ENCODE peak calls at places on chromosome 12, in five cellular contexts. P is A549, Y is H1, Z is GM12878, D is HepG2. J is an unnamed sample.

GRCh38 chr12:96015672-96016071 is 19.5 kb upstream of the HAL start:
- DNase-seq in D (no peak), Z (no peak), P (peak), Y (no peak), J (no peak)

GRCh38 chr12:100566887-100567637 is 6.4 kb upstream of the GAS2L3 start:
- DNase-seq in D (no peak), Y (no peak), P (no peak), Z (peak), J (no peak)

GRCh38 chr12:58414398-58414871 is 473.1 kb downstream of the ATP23 start:
- DNase-seq in D (no peak), Y (no peak), P (no peak), Z (no peak), J (no peak)

GRCh38 chr12:121812320-121812871 is 8.6 kb downstream of the SETD1B start:
- DNase-seq in Z (no peak), D (no peak), Y (no peak), P (peak), J (peak)

GRCh38 chr12:29322157-29322556 is 58.8 kb downstream of the ERGIC2 start:
- DNase-seq in P (no peak), Y (no peak), Z (no peak), D (no peak), J (no peak)

GRCh38 chr12:9926876-9927275 is 5.3 kb downstream of the CLEC2A start:
- DNase-seq in P (no peak), D (no peak), Y (no peak), Z (no peak), J (no peak)

GRCh38 chr12:6921996-6922935 is 5.5 kb upstream of the ATN1 start:
- DNase-seq in Y (no peak), P (no peak), D (no peak), Z (no peak), J (no peak)

GRCh38 chr12:120010661-120011230 is 21.7 kb downstream of the BICDL1 start:
- DNase-seq in Y (no peak), D (no peak), Z (no peak), P (no peak), J (no peak)

GRCh38 chr12:111407371-111408115 is 1.8 kb downstream of the SH2B3 start:
- DNase-seq in P (no peak), Z (no peak), Y (no peak), D (no peak), J (peak)

GRCh38 chr12:69655616-69656336 is 43.3 kb downstream of the BEST3 start:
- DNase-seq in Z (no peak), P (no peak), Y (no peak), D (peak), J (no peak)

GRCh38 chr12:112514926-112515642 is 96.3 kb downstream of the PTPN11 start:
- DNase-seq in D (no peak), Y (no peak), P (no peak), Z (no peak), J (no peak)

GRCh38 chr12:97275261-97276197 is 187.1 kb upstream of the RMST start:
- DNase-seq in Y (no peak), P (no peak), Z (no peak), D (no peak), J (no peak)

GRCh38 chr12:129696952-129697351 is 206.9 kb downstream of the TMEM132D start:
- DNase-seq in Y (no peak), Z (no peak), P (no peak), D (no peak), J (no peak)

GRCh38 chr12:104538056-104538455 is 81.3 kb downstream of the CHST11 start:
- DNase-seq in P (no peak), D (no peak), Z (no peak), Y (no peak), J (no peak)

GRCh38 chr12:49091836-49092085 is 2.8 kb downstream of the DHH start:
- DNase-seq in Y (no peak), D (no peak), P (no peak), Z (no peak), J (no peak)

GRCh38 chr12:47900480-47901129 is 4.2 kb downstream of the VDR start:
- DNase-seq in Y (no peak), P (no peak), Z (no peak), D (peak), J (no peak)

GRCh38 chr12:109735825-109736551 is 22.4 kb downstream of the FAM222A start:
- DNase-seq in Z (no peak), D (no peak), P (no peak), Y (no peak), J (no peak)

GRCh38 chr12:65728913-65729793 is 95.1 kb upstream of the HMGA2 start:
- DNase-seq in P (no peak), D (no peak), Z (no peak), Y (no peak), J (no peak)

DNA sequence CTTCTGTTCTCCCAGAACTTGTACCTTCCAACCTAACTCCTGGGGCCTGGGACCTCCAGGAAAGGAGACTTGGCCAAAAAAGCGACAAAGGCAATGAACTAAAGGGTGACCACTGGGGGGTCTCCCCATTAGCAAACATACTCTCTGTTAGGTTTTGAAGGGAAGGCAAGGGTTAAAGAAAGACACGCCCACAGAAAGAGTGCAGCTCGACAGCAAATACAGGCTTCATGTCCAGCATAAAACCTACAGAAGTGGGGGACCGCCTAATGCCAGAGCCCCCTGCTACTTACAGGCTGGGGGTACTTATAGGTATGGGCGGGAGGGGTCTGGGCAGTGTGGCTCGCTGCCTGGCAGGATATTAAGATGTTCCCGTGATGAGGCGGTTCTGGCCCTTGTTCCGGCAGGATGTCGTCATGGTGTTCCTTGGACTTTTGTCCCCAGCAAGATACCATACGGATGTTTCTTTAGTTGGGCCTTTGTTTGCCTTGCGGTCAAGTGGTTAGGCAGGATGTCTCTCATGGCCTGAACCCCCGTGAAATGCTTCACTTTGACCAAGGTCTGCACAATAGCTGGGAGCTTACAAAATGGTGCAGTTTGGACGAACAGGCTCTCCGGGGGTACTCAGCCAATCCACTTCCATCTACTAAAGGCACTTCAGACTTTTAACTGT is 53.4 kb downstream of the PRMT8 start:
- DNase-seq in Z (no peak), D (peak), P (no peak), Y (no peak), J (no peak)
- TF ChIP-seq KDM1A in Z (no peak), D (no peak), P (no peak), Y (no peak), J (no peak)

GRCh38 chr12:89250648-89251047 is 101.7 kb downstream of the DUSP6 start:
- DNase-seq in Z (no peak), P (no peak), D (no peak), Y (no peak), J (no peak)

GRCh38 chr12:89250213-89250612 is 102.1 kb downstream of the DUSP6 start:
- DNase-seq in P (no peak), Y (no peak), D (no peak), Z (no peak), J (no peak)

GRCh38 chr12:89251326-89252237 is 100.7 kb downstream of the DUSP6 start:
- DNase-seq in P (no peak), Z (no peak), Y (no peak), D (no peak), J (no peak)

GRCh38 chr12:89253483-89253882 is 98.8 kb downstream of the DUSP6 start:
- DNase-seq in D (no peak), P (no peak), Z (no peak), Y (no peak), J (no peak)

DNA sequence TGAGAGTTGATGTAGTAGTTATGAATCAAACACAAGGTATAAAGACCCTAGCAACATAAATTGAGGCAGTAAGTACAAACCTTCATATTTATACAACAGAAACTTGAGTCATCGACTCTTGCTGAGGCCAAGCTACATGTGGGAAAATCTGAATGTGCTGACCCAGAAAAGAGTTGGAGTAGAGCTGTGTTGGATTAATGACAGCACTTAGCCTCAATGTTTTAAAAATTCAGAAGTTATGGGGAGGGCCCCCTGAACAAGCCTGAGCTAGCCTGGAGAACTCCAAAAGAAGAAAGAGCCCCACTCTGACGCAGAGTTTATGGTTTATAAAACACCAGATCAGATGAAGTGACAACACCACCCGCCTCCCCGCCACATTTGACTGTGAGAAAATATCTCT is 100.0 kb downstream of the DUSP6 start:
- DNase-seq in Z (no peak), Y (no peak), D (no peak), P (no peak), J (no peak)
- TF ChIP-seq KDM1A in Z (no peak), Y (no peak), D (no peak), P (no peak), J (no peak)

GRCh38 chr12:53600490-53601295 is 25.5 kb downstream of the ATF7 start:
- DNase-seq in P (no peak), Z (no peak), D (no peak), Y (no peak), J (no peak)

GRCh38 chr12:53596920-53597363 is 29.2 kb downstream of the ATF7 start:
- DNase-seq in P (no peak), D (no peak), Z (no peak), Y (no peak), J (no peak)

GRCh38 chr12:53602176-53602942 is 23.8 kb downstream of the ATF7 start:
- DNase-seq in D (no peak), Z (no peak), Y (no peak), P (no peak), J (no peak)

GRCh38 chr12:53601296-53601847 is 24.8 kb downstream of the ATF7 start:
- DNase-seq in Z (no peak), Y (no peak), P (no peak), D (no peak), J (no peak)

GRCh38 chr12:53599579-53599978 is 26.6 kb downstream of the ATF7 start:
- DNase-seq in Z (no peak), P (no peak), D (no peak), Y (no peak), J (no peak)
- TF ChIP-seq KDM1A in Z (no peak), P (no peak), D (no peak), Y (no peak), J (no peak)

DNA sequence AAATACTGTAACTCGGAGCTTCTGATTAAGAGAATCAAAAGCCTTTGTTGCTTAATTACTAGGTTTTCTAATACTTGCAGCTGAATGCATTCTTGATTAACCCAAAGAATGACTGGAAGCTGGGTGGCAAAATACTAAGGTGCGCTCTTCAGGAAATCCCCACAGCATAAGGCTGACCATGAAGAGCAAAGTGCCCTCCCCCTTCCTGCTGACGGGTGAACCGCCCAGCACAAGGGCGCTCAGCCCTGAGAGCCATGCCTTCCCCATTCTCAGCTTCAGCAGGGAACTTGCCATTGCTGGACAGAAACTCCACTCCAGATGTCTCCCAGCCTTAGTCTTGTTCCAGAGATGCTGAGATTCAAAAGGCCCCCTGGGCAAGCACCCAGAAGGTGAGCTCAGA is 27.2 kb upstream of the FBRSL1 start:
- DNase-seq in D (no peak), Y (no peak), Z (no peak), P (no peak), J (no peak)
- TF ChIP-seq KDM1A in D (no peak), Y (no peak), Z (no peak), P (no peak), J (no peak)

DNA sequence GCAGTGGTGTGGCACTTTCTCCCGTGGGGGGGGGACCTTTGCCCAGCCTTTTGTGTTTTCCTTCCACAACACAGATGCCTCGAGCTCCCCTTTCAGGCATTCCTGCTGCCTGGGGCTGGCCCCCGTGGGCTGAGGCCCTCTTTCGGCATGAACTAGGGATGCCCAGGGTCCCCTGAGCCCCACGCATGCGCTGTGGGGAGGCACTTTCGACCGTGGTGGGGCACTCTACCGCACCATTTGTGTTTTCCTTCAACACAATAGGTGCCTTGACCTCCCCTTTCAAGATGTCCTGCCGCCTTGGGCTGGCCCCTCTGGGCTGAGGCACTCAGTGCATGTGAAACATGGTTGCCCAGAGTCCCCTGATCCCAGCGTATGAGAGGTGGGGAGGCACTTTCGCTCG is 363.7 kb downstream of the ALG10 start:
- DNase-seq in Y (no peak), P (no peak), D (no peak), Z (no peak), J (no peak)
- TF ChIP-seq KDM1A in Y (no peak), P (no peak), D (no peak), Z (no peak), J (no peak)

J was measured in K562.